ENCODE peak calls at places on chromosomes 3 and 15, in ten cellular contexts. H is DMS53; S is fibroblast of mammary gland; D is H9; F is sigmoid colon; M is NCI-H2081 treated with DMSO at 0.1 percent for 48 hours; Q is ureter; N is naive thymus-derived CD4-positive, alpha-beta T cell; R is activated CD8-positive, alpha-beta memory T cell treated with anti-CD3 and anti-CD28 coated beads, Interleukin-2, amount 10 ng/mL, durations not matched to agents 7 days and 5 days; L is GM03348. I is an unnamed sample.

GRCh38 chr3:195003006-195003892 is 267.7 kb downstream of the XXYLT1 start:
- DNase-seq in D (no peak), L (peak; percentile 45), H (peak; percentile 16), F (peak; percentile 83), M (no peak), R (peak; percentile 29), Q (peak; percentile 59), S (peak; percentile 83), N (no peak), I (no peak)

GRCh38 chr3:186620213-186621092 is 7.6 kb downstream of the AHSG start:
- DNase-seq in F (no peak), M (no peak), D (no peak), H (no peak), Q (no peak), S (no peak), N (no peak), L (no peak), R (no peak), I (no peak)

GRCh38 chr3:51955893-51956770 is 951 bp downstream of the GPR62 start:
- DNase-seq in S (peak; percentile 45), F (no peak), D (peak; percentile 86), R (no peak), N (no peak), L (peak; percentile 68), Q (peak; percentile 78), M (no peak), H (peak; percentile 69), I (no peak)

GRCh38 chr3:181691951-181692849 is 19.5 kb upstream of the SOX2 start:
- DNase-seq in H (no peak), F (no peak), S (no peak), R (no peak), Q (no peak), L (no peak), D (no peak), M (no peak), N (no peak), I (no peak)

GRCh38 chr3:177211503-177212277 is 14.4 kb upstream of the TBL1XR1 start:
- DNase-seq in F (no peak), D (no peak), Q (peak; percentile 77), H (peak; percentile 78), S (peak; percentile 16), N (no peak), R (no peak), M (peak; percentile 93), L (no peak), I (no peak)

GRCh38 chr3:56825579-56826438 is 24.1 kb upstream of the ARHGEF3 start:
- DNase-seq in R (no peak), H (no peak), D (no peak), Q (no peak), S (peak; percentile 37), L (no peak), N (no peak), M (no peak), F (no peak), I (no peak)

GRCh38 chr15:85587707-85588441 is 206.9 kb downstream of the KLHL25 start:
- DNase-seq in L (peak; percentile 57), M (no peak), Q (no peak), R (no peak), F (no peak), H (no peak), N (no peak), D (no peak), S (peak; percentile 90), I (peak; percentile 58)

GRCh38 chr3:69761896-69762789 is 22.9 kb downstream of the MITF start:
- DNase-seq in S (peak; percentile 89), L (peak; percentile 62), M (no peak), Q (no peak), N (no peak), D (no peak), R (no peak), H (no peak), F (no peak), I (no peak)

GRCh38 chr15:44094776-44095175 is 100.3 kb downstream of the FRMD5 start:
- DNase-seq in F (no peak), R (no peak), L (no peak), H (no peak), D (no peak), Q (no peak), N (no peak), S (peak; percentile 74), M (no peak), I (no peak)

GRCh38 chr3:128788268-128788869 is 62.4 kb downstream of the RAB7A start:
- DNase-seq in H (no peak), F (no peak), S (no peak), Q (no peak), D (no peak), L (no peak), R (no peak), M (no peak), N (no peak), I (no peak)

GRCh38 chr3:188468196-188468595 is 314.2 kb downstream of the LPP start:
- DNase-seq in D (no peak), Q (no peak), F (no peak), S (no peak), M (no peak), N (no peak), R (no peak), L (no peak), H (no peak), I (no peak)

GRCh38 chr3:147655236-147655635 is 246.1 kb downstream of the ZIC1 start:
- DNase-seq in R (no peak), D (no peak), N (no peak), S (peak; percentile 56), F (no peak), Q (no peak), M (no peak), L (peak; percentile 68), H (no peak), I (no peak)

GRCh38 chr3:169952045-169952444 is 14.6 kb upstream of the SEC62 start:
- DNase-seq in D (no peak), Q (no peak), H (no peak), N (no peak), L (no peak), M (no peak), S (peak; percentile 39), F (no peak), R (no peak), I (no peak)

GRCh38 chr15:57235865-57236264 is 140.4 kb upstream of the CGNL1 start:
- DNase-seq in Q (no peak), D (no peak), S (peak; percentile 78), N (no peak), L (peak; percentile 35), R (no peak), F (no peak), M (no peak), H (peak; percentile 8), I (peak; percentile 68)

GRCh38 chr3:58059349-58060321 is 51.4 kb downstream of the FLNB start:
- DNase-seq in F (peak; percentile 91), L (peak; percentile 63), Q (peak; percentile 66), R (no peak), S (peak; percentile 87), D (no peak), N (no peak), H (no peak), M (no peak), I (peak; percentile 82)

GRCh38 chr15:66092053-66092976 is 161.2 kb downstream of the MEGF11 start:
- DNase-seq in D (no peak), S (no peak), R (no peak), F (peak; percentile 7), N (no peak), L (no peak), H (no peak), M (no peak), Q (no peak), I (no peak)

GRCh38 chr3:8741581-8742355 is 8.2 kb downstream of the CAV3 start:
- DNase-seq in D (peak; percentile 87), Q (no peak), R (no peak), N (no peak), F (no peak), S (peak; percentile 87), L (peak; percentile 89), M (no peak), H (no peak), I (peak; percentile 84)

GRCh38 chr3:174938102-174938501 is 79.0 kb downstream of the NAALADL2 start:
- DNase-seq in Q (no peak), L (no peak), F (no peak), N (no peak), S (no peak), D (no peak), M (no peak), R (no peak), H (no peak), I (no peak)

GRCh38 chr15:56886450-56886856 is 32.0 kb upstream of the TCF12 start:
- DNase-seq in R (no peak), S (no peak), N (peak; percentile 22), L (peak; percentile 6), H (peak; percentile 56), M (no peak), F (no peak), Q (no peak), D (no peak), I (no peak)

GRCh38 chr3:70811880-70812279 is 499.4 kb upstream of the MDFIC2 start:
- DNase-seq in M (no peak), F (peak; percentile 70), D (no peak), N (no peak), L (peak; percentile 58), R (no peak), S (peak; percentile 92), Q (peak; percentile 40), H (peak; percentile 1), I (no peak)

GRCh38 chr3:64150527-64151238 is 74.6 kb downstream of the PRICKLE2 start:
- DNase-seq in Q (peak; percentile 63), L (peak; percentile 28), R (no peak), F (peak; percentile 92), H (peak; percentile 93), D (no peak), S (peak; percentile 67), N (no peak), M (no peak), I (peak; percentile 92)

GRCh38 chr3:46928297-46928696 is 48.2 kb downstream of the CCDC12 start:
- DNase-seq in M (no peak), R (no peak), N (no peak), D (no peak), F (no peak), H (no peak), L (no peak), Q (no peak), S (no peak), I (no peak)

GRCh38 chr3:65828706-65829105 is 210.0 kb downstream of the MAGI1 start:
- DNase-seq in L (no peak), M (no peak), D (peak; percentile 37), S (peak; percentile 59), R (no peak), Q (no peak), N (no peak), F (no peak), H (no peak), I (no peak)

GRCh38 chr15:74386496-74387140 is 19.2 kb upstream of the CYP11A1 start:
- DNase-seq in M (no peak), F (no peak), R (no peak), D (no peak), S (no peak), H (no peak), N (no peak), Q (no peak), L (no peak), I (no peak)

GRCh38 chr3:36908647-36909180 is 36.1 kb downstream of the TRANK1 start:
- DNase-seq in D (no peak), Q (no peak), F (no peak), S (no peak), R (no peak), H (no peak), N (no peak), L (no peak), M (no peak), I (no peak)

GRCh38 chr3:46840491-46840890 is 22.8 kb downstream of the MYL3 start:
- DNase-seq in L (no peak), D (no peak), N (no peak), Q (no peak), M (no peak), R (no peak), S (no peak), H (no peak), F (no peak), I (no peak)

GRCh38 chr3:61956236-61956635 is 394.9 kb downstream of the PTPRG start:
- DNase-seq in Q (no peak), S (peak; percentile 90), D (no peak), M (no peak), R (no peak), H (no peak), N (no peak), F (no peak), L (peak; percentile 70), I (no peak)

GRCh38 chr15:91243806-91244205 is 143.7 kb downstream of the SV2B start:
- DNase-seq in D (no peak), S (peak; percentile 7), L (no peak), R (no peak), N (no peak), Q (no peak), H (no peak), M (no peak), F (no peak), I (no peak)